ENCODE peak calls at places on chromosomes 11 and 22, in four cellular contexts. One of them, this sample, is unnamed.

GRCh38 chr11:12439615-12440014 is 62.2 kb downstream of the PARVA start:
- DNase-seq in endodermal cell: peak
- DNase-seq in cardiac muscle cell: no peak
- DNase-seq in H1: no peak
- DNase-seq in this sample: no peak

GRCh38 chr11:18383388-18384156 is 10.8 kb upstream of the LDHA start:
- DNase-seq in endodermal cell: peak
- DNase-seq in cardiac muscle cell: peak
- DNase-seq in H1: no peak
- DNase-seq in this sample: peak

GRCh38 chr11:40037005-40037404 is 1422.4 kb downstream of the LRRC4C start:
- DNase-seq in endodermal cell: no peak
- DNase-seq in cardiac muscle cell: peak
- DNase-seq in H1: no peak
- DNase-seq in this sample: no peak

GRCh38 chr11:1082728-1083620 is 8.3 kb downstream of the MUC2 start:
- DNase-seq in endodermal cell: peak
- DNase-seq in cardiac muscle cell: no peak
- DNase-seq in H1: no peak
- DNase-seq in this sample: no peak

GRCh38 chr11:26553182-26553581 is 18.9 kb downstream of the MUC15 start:
- DNase-seq in endodermal cell: no peak
- DNase-seq in cardiac muscle cell: no peak
- DNase-seq in H1: no peak
- DNase-seq in this sample: no peak

GRCh38 chr22:21865041-21865440 is 2.4 kb downstream of the MAPK1 start:
- DNase-seq in endodermal cell: no peak
- DNase-seq in cardiac muscle cell: peak
- DNase-seq in H1: no peak
- DNase-seq in this sample: peak

GRCh38 chr11:34380696-34381095 is 22.9 kb upstream of the ABTB2 start:
- DNase-seq in endodermal cell: no peak
- DNase-seq in cardiac muscle cell: peak
- DNase-seq in H1: no peak
- DNase-seq in this sample: no peak

GRCh38 chr22:27253541-27253940 is 548.0 kb downstream of the MN1 start:
- DNase-seq in endodermal cell: no peak
- DNase-seq in cardiac muscle cell: no peak
- DNase-seq in H1: no peak
- DNase-seq in this sample: no peak

GRCh38 chr22:45226681-45227186 is 14.0 kb downstream of the KIAA0930 start:
- DNase-seq in endodermal cell: peak
- DNase-seq in cardiac muscle cell: peak
- DNase-seq in H1: no peak
- DNase-seq in this sample: peak

GRCh38 chr11:102530558-102530957 is at the start of gene MMP7:
- DNase-seq in endodermal cell: no peak
- DNase-seq in cardiac muscle cell: peak
- DNase-seq in H1: no peak
- DNase-seq in this sample: peak

GRCh38 chr11:23711981-23712380 is 784.9 kb upstream of the LUZP2 start:
- DNase-seq in endodermal cell: no peak
- DNase-seq in cardiac muscle cell: no peak
- DNase-seq in H1: no peak
- DNase-seq in this sample: no peak

GRCh38 chr22:42693763-42694683 is 26.6 kb downstream of the A4GALT start:
- DNase-seq in endodermal cell: no peak
- DNase-seq in cardiac muscle cell: no peak
- DNase-seq in H1: no peak
- DNase-seq in this sample: no peak

GRCh38 chr22:35477911-35478582 is 62.6 kb upstream of the RASD2 start:
- DNase-seq in endodermal cell: no peak
- DNase-seq in cardiac muscle cell: peak
- DNase-seq in H1: no peak
- DNase-seq in this sample: peak

GRCh38 chr11:102010776-102011500 is 36.3 kb upstream of the CFAP300 start:
- DNase-seq in endodermal cell: peak
- DNase-seq in cardiac muscle cell: peak
- DNase-seq in H1: peak
- DNase-seq in this sample: peak

GRCh38 chr11:31804439-31805036 is 6.6 kb downstream of the PAX6 start:
- DNase-seq in endodermal cell: peak
- DNase-seq in cardiac muscle cell: no peak
- DNase-seq in H1: peak
- DNase-seq in this sample: no peak

GRCh38 chr11:22221143-22221542 is 28.3 kb downstream of the ANO5 start:
- DNase-seq in endodermal cell: no peak
- DNase-seq in cardiac muscle cell: no peak
- DNase-seq in H1: no peak
- DNase-seq in this sample: no peak

GRCh38 chr11:122285444-122285843 is 169.4 kb upstream of the BLID start:
- DNase-seq in endodermal cell: no peak
- DNase-seq in cardiac muscle cell: no peak
- DNase-seq in H1: no peak
- DNase-seq in this sample: no peak

GRCh38 chr11:85094795-85095194 is 532.3 kb downstream of the DLG2 start:
- DNase-seq in endodermal cell: no peak
- DNase-seq in cardiac muscle cell: no peak
- DNase-seq in H1: no peak
- DNase-seq in this sample: no peak

GRCh38 chr11:17528181-17528691 is 16.0 kb downstream of the USH1C start:
- DNase-seq in endodermal cell: peak
- DNase-seq in cardiac muscle cell: peak
- DNase-seq in H1: peak
- DNase-seq in this sample: peak

GRCh38 chr11:32109138-32109537 is 18.3 kb downstream of the RCN1 start:
- DNase-seq in endodermal cell: no peak
- DNase-seq in cardiac muscle cell: no peak
- DNase-seq in H1: no peak
- DNase-seq in this sample: no peak

GRCh38 chr22:50739894-50740293 is 1.9 kb downstream of the ACR start:
- DNase-seq in endodermal cell: peak
- DNase-seq in cardiac muscle cell: no peak
- DNase-seq in H1: no peak
- DNase-seq in this sample: no peak

GRCh38 chr11:92886243-92886905 is 83.1 kb upstream of the MTNR1B start:
- DNase-seq in endodermal cell: peak
- DNase-seq in cardiac muscle cell: peak
- DNase-seq in H1: peak
- DNase-seq in this sample: peak

GRCh38 chr22:40204331-40205116 is 26.8 kb downstream of the TNRC6B start:
- DNase-seq in endodermal cell: no peak
- DNase-seq in cardiac muscle cell: peak
- DNase-seq in H1: no peak
- DNase-seq in this sample: peak

GRCh38 chr11:94658888-94659287 is 91.7 kb downstream of the PIWIL4 start:
- DNase-seq in endodermal cell: peak
- DNase-seq in cardiac muscle cell: no peak
- DNase-seq in H1: no peak
- DNase-seq in this sample: no peak

GRCh38 chr11:87851234-87851633 is 324.0 kb downstream of the RAB38 start:
- DNase-seq in endodermal cell: no peak
- DNase-seq in cardiac muscle cell: no peak
- DNase-seq in H1: no peak
- DNase-seq in this sample: peak

GRCh38 chr11:134223066-134223465 is 701 bp downstream of the NCAPD3 start:
- DNase-seq in endodermal cell: no peak
- DNase-seq in cardiac muscle cell: no peak
- DNase-seq in H1: no peak
- DNase-seq in this sample: no peak

GRCh38 chr11:14454861-14455632 is 44.6 kb downstream of the COPB1 start:
- DNase-seq in endodermal cell: peak
- DNase-seq in cardiac muscle cell: peak
- DNase-seq in H1: peak
- DNase-seq in this sample: peak
- TF ChIP-seq CTCF in endodermal cell: peak
- TF ChIP-seq CTCF in cardiac muscle cell: peak
- TF ChIP-seq CTCF in H1: peak
- TF ChIP-seq CTCF in this sample: peak

DNA sequence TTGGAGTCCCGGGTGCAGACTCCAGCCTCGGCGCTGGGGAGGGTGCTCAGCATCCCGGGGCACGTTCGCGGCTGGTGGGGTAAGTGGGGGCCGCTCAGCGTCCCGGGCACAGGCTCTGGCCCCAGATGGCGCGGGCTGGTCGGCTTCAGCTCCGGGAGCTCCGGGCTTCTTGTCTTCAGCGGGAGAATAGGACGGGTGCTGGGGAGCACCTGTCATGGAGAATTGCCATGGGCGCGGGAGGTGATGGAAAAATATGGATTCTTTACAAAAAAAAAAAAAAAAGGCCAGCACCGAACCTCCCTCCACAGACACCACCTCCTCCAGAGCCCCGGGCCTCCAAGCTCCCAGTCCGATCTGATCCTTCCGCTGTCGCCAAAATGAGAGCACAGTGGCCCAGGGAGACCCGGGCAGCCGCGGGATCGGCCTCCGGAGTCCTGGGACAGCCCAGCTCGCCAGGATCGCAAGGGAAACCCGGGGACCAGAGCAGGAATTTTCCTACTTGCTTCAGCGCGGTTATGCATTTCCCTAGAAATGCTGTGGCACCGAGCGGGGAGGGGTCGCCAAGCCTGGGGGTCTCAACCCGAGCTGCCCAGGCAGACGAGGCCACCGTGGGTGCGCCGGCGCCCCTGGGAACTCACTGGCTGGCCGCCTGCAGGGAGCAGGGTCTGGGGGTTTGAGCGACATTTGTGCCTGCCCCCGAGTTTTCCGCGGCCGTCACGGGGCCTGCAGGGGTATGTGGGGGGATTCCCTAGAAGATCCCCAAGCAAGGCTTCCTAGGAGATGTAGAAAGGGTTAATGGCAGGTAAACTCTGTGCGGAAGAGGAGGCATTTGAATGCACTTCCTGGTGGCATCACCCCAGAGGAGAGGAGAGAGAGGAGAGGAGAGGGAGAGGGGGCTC is 1336.9 kb downstream of the BRD1 start:
- DNase-seq in endodermal cell: peak
- DNase-seq in cardiac muscle cell: no peak
- DNase-seq in H1: no peak
- DNase-seq in this sample: no peak
- H3K4me3 ChIP-seq in endodermal cell: peak
- H3K4me3 ChIP-seq in cardiac muscle cell: peak
- H3K4me3 ChIP-seq in H1: peak
- H3K4me3 ChIP-seq in this sample: no peak

GRCh38 chr11:65434667-65435179 is 12.1 kb downstream of the NEAT1 start:
- DNase-seq in endodermal cell: peak
- DNase-seq in cardiac muscle cell: no peak
- DNase-seq in H1: no peak
- DNase-seq in this sample: peak
- TF ChIP-seq CTCF in endodermal cell: no peak
- TF ChIP-seq CTCF in cardiac muscle cell: no peak
- TF ChIP-seq CTCF in H1: no peak
- TF ChIP-seq CTCF in this sample: no peak

DNA sequence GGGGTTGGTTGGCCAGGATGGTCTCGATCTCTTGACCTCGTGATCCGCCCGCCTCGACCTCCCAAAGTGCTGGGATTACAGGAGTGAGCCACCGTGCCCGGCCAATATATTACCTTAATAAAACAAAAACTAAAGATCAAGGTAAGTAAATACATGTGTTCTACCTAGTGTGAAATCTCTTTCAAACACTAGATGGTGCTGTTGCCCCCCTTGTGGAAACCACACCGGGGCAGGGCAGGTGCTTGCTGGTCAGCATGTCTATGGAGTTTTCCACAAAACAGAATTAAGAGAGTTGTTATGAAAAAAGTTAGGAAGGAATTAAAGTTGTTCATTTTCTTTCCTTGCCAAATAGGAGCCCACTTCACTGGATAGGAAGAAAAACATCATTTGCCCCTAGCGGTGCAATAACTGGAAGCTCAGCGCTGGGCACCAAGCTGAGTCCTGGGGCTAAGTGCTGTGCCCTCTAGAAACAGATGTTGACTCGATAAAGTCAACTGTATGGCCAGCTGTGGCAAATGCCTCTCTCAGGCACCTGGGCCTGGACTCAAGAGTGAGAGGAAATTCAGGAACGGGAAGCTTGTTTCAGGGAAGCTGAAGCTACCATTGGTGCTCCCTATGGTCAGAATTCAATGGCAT is 6.3 kb upstream of the KCNJ5 start:
- DNase-seq in endodermal cell: peak
- DNase-seq in cardiac muscle cell: peak
- DNase-seq in H1: peak
- DNase-seq in this sample: peak
- H3K4me3 ChIP-seq in endodermal cell: no peak
- H3K4me3 ChIP-seq in cardiac muscle cell: no peak
- H3K4me3 ChIP-seq in H1: no peak
- H3K4me3 ChIP-seq in this sample: no peak

GRCh38 chr11:120566176-120566575 is 54.6 kb downstream of the GRIK4 start:
- DNase-seq in endodermal cell: peak
- DNase-seq in cardiac muscle cell: peak
- DNase-seq in H1: no peak
- DNase-seq in this sample: peak

GRCh38 chr11:120565436-120566155 is 54.0 kb downstream of the GRIK4 start:
- DNase-seq in endodermal cell: peak
- DNase-seq in cardiac muscle cell: no peak
- DNase-seq in H1: no peak
- DNase-seq in this sample: no peak

GRCh38 chr11:120562806-120563425 is 51.4 kb downstream of the GRIK4 start:
- DNase-seq in endodermal cell: peak
- DNase-seq in cardiac muscle cell: peak
- DNase-seq in H1: no peak
- DNase-seq in this sample: no peak

GRCh38 chr11:120563698-120564572 is 52.4 kb downstream of the GRIK4 start:
- DNase-seq in endodermal cell: peak
- DNase-seq in cardiac muscle cell: peak
- DNase-seq in H1: peak
- DNase-seq in this sample: no peak

DNA sequence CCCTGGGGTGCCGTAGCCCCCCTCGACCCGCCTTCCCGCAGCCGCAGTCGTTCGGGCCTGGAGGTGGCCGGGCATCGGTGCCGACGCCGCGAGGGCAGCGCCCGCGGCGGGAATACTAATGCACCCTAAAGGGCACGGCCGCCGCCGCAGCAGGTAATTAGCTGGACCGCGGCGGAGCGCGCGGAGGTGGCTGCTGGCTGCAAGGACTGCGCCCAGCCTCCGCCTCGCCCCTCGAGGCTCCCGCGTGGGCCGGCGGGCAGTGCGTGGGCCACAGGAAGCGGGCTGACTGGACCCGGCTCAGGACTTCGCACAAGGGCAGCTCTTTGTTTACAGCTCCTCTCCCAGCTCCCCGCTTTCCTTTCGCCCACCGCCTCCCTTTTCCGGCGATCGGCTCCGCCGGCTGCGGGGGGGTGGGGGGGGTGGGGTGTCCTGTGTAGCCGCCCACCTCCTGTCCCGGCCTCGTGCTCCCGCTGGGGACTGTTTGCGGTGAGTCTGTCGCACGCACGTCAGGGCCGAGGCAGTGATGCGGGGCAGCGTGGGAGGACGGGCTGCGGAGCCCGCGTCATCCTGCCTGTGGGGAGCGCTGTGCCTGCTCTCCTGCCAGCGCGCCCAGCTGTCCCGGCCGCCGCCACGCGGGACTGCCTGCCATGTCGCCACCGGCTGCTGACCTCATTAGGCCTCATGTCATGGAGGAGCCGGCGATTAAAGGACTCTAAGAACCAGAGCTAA is 53.2 kb downstream of the GRIK4 start:
- DNase-seq in endodermal cell: peak
- DNase-seq in cardiac muscle cell: peak
- DNase-seq in H1: no peak
- DNase-seq in this sample: peak
- TF ChIP-seq CTCF in endodermal cell: peak
- TF ChIP-seq CTCF in cardiac muscle cell: peak
- TF ChIP-seq CTCF in H1: peak
- TF ChIP-seq CTCF in this sample: no peak

GRCh38 chr11:75813622-75814039 is 1.4 kb upstream of the UVRAG start:
- DNase-seq in endodermal cell: no peak
- DNase-seq in cardiac muscle cell: no peak
- DNase-seq in H1: no peak
- DNase-seq in this sample: peak
- H3K4me3 ChIP-seq in endodermal cell: peak
- H3K4me3 ChIP-seq in cardiac muscle cell: no peak
- H3K4me3 ChIP-seq in H1: no peak
- H3K4me3 ChIP-seq in this sample: peak

This sample was measured in cardiac fibroblast.